ENCODE peak calls at places on chromosomes 4 and X, in seven cellular contexts. U is naive thymus-derived CD4-positive, alpha-beta T cell; G is tibial nerve; C is CD8-positive, alpha-beta memory T cell; K is HCT116; T is left ventricle myocardium inferior; W is GM23338. E is an unnamed sample.

GRCh38 chr4:158796370-158797140 is 27.7 kb downstream of the FNIP2 start:
- DNase-seq in K (no peak), G (no peak), U (no peak), C (no peak), T (no peak), W (no peak), E (no peak)

GRCh38 chr4:102137217-102137616 is 208.1 kb downstream of the SLC39A8 start:
- DNase-seq in U (no peak), T (no peak), K (no peak), W (no peak), C (no peak), G (no peak), E (no peak)

GRCh38 chr4:137387924-137388323 is 144.4 kb downstream of the PCDH18 start:
- DNase-seq in U (no peak), W (no peak), K (no peak), C (no peak), T (no peak), G (no peak), E (no peak)

GRCh38 chr4:111334356-111334755 is 711.5 kb upstream of the PITX2 start:
- DNase-seq in K (no peak), G (no peak), C (no peak), T (no peak), W (no peak), U (no peak), E (no peak)

GRCh38 chr4:76208005-76208765 is 5.4 kb downstream of the SCARB2 start:
- DNase-seq in C (no peak), K (no peak), W (no peak), U (no peak), T (peak; percentile 80), G (peak; percentile 81), E (no peak)

GRCh38 chr4:150818661-150819060 is 196.4 kb downstream of the LRBA start:
- DNase-seq in U (no peak), T (no peak), W (no peak), G (no peak), C (no peak), K (no peak), E (no peak)

GRCh38 chr4:94701606-94702300 is 56.0 kb upstream of the BMPR1B start:
- DNase-seq in W (no peak), G (no peak), K (no peak), U (no peak), T (no peak), C (no peak), E (no peak)

GRCh38 chr4:142322996-142323395 is 523.1 kb downstream of the INPP4B start:
- DNase-seq in G (no peak), T (no peak), U (no peak), W (no peak), K (no peak), C (no peak), E (no peak)

GRCh38 chrX:22105231-22105630 is 73.1 kb downstream of the PHEX start:
- DNase-seq in G (no peak), W (no peak), K (no peak), U (no peak), C (no peak), T (no peak), E (no peak)

GRCh38 chrX:154598656-154599055 is 13.7 kb downstream of the CTAG1A start:
- DNase-seq in G (no peak), W (no peak), T (no peak), C (no peak), U (no peak), K (no peak), E (no peak)

GRCh38 chrX:84993150-84993549 is 10.5 kb upstream of the APOOL start:
- DNase-seq in U (no peak), W (no peak), T (no peak), C (no peak), G (no peak), K (no peak), E (no peak)
- H3K27me3 ChIP-seq in U (no peaks in the 10 kb centered on the region), W (no peaks in the 10 kb centered on the region), T (no peaks in the 10 kb centered on the region), C (no peaks in the 10 kb centered on the region), G (no peaks in the 10 kb centered on the region), K (no peaks in the 10 kb centered on the region), E (no peaks in the 10 kb centered on the region)

GRCh38 chr4:40199999-40200880 is 3.4 kb downstream of the RHOH start:
- DNase-seq in G (no peak), C (peak; percentile 63), T (no peak), U (peak; percentile 69), K (no peak), W (no peak), E (peak; percentile 58)
- H3K4me3 ChIP-seq in G (peak overlapping the region; percentile 12), C (peak overlapping the region; percentile 93), T (no peak overlapping the region), U (peak overlapping the region; percentile 96), K (no peak overlapping the region), W (no peak overlapping the region), E (peak overlapping the region; percentile 87)

DNA sequence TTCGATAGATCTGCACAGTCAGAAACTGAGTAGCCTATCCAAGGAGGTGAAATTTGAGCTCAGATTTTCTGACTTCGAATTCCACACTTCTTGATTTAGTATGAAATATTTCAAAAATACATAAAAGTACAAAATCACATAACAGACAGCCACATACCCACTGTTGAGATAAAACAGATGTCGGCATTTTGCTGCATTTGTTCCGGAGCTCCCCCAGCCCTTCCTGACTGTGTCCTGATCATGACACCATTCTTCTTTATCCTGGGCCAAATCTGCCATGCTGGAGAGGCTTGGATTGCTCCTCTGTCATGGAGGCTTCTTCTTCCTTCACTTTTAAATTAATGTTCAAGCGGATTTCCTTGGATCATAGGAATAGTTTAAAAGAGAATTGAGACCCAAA is 124.2 kb upstream of the RBPJ start:
- DNase-seq in W (no peak), C (no peak), G (no peak), U (no peak), T (no peak), K (no peak), E (no peak)
- H3K4me1 ChIP-seq in W (peaks cover 4% of the 10 kb centered on the region), C (peaks cover 40% of the 10 kb centered on the region), G (no peaks in the 10 kb centered on the region), U (peaks cover 17% of the 10 kb centered on the region), T (no peaks in the 10 kb centered on the region), K (peaks cover 19% of the 10 kb centered on the region), E (peaks cover 29% of the 10 kb centered on the region)

GRCh38 chrX:139971394-139971749 is 6.1 kb upstream of the CXorf66 start:
- DNase-seq in T (no peak), G (no peak), C (no peak), K (no peak), U (no peak), W (peak; percentile 11), E (no peak)
- H3K27me3 ChIP-seq in T (peaks cover 17% of the 10 kb centered on the region), G (no peaks in the 10 kb centered on the region), C (no peaks in the 10 kb centered on the region), K (no peaks in the 10 kb centered on the region), U (no peaks in the 10 kb centered on the region), W (no peaks in the 10 kb centered on the region), E (no peaks in the 10 kb centered on the region)

GRCh38 chrX:120308959-120309872 is 2.0 kb downstream of the TMEM255A start:
- DNase-seq in T (peak; percentile 33), K (peak; percentile 24), W (peak; percentile 80), C (peak; percentile 65), G (peak; percentile 41), U (peak; percentile 47), E (peak; percentile 78)
- H3K4me3 ChIP-seq in T (peak overlapping the region; percentile 63), K (no peak overlapping the region), W (peak overlapping the region; percentile 59), C (peak overlapping the region; percentile 63), G (peak overlapping the region; percentile 55), U (peak overlapping the region; percentile 74), E (peak overlapping the region; percentile 61)

GRCh38 chr4:87006531-87007344 is 71.9 kb downstream of the AFF1 start:
- DNase-seq in K (peak; percentile 86), U (peak; percentile 89), W (peak; percentile 97), G (peak; percentile 86), C (peak; percentile 90), T (peak; percentile 93), E (peak; percentile 92)
- H3K4me1 ChIP-seq in K (peaks cover 21% of the 10 kb centered on the region), U (peaks cover 26% of the 10 kb centered on the region), W (peaks cover 75% of the 10 kb centered on the region), G (peaks cover 22% of the 10 kb centered on the region), C (peaks cover 52% of the 10 kb centered on the region), T (peaks cover 67% of the 10 kb centered on the region), E (peaks cover 42% of the 10 kb centered on the region)

GRCh38 chr4:4869731-4870483 is 10.4 kb downstream of the MSX1 start:
- DNase-seq in C (no peak), W (peak; percentile 85), U (no peak), G (no peak), T (no peak), K (no peak), E (no peak)

GRCh38 chr4:4870493-4871266 is 11.2 kb downstream of the MSX1 start:
- DNase-seq in C (no peak), W (no peak), K (no peak), G (no peak), U (no peak), T (no peak), E (no peak)

GRCh38 chr4:4872148-4872903 is 12.9 kb downstream of the MSX1 start:
- DNase-seq in U (no peak), C (no peak), G (no peak), K (no peak), W (peak; percentile 88), T (no peak), E (no peak)

GRCh38 chr4:4869380-4869723 is 9.9 kb downstream of the MSX1 start:
- DNase-seq in U (no peak), T (no peak), C (no peak), K (no peak), G (no peak), W (peak; percentile 34), E (no peak)

GRCh38 chr4:4871267-4872147 is 12.0 kb downstream of the MSX1 start:
- DNase-seq in W (peak; percentile 57), T (no peak), G (no peak), U (no peak), K (no peak), C (no peak), E (no peak)
- H3K27me3 ChIP-seq in W (peaks cover 100% of the 10 kb centered on the region), T (peaks cover 100% of the 10 kb centered on the region), G (peaks cover 100% of the 10 kb centered on the region), U (peaks cover 4% of the 10 kb centered on the region), K (no peaks in the 10 kb centered on the region), C (peaks cover 50% of the 10 kb centered on the region), E (peaks cover 31% of the 10 kb centered on the region)